ENCODE peak calls at places on chromosome 14, in four cellular contexts. D is breast epithelium, B is midbrain, L is ELF-1. R is an unnamed sample.

GRCh38 chr14:34228663-34229001 is 233.4 kb downstream of the SPTSSA start:
- DNase-seq in D (no peak), L (no peak), B (no peak), R (no peak)

GRCh38 chr14:86604546-86604945 is 1074.6 kb downstream of the FLRT2 start:
- DNase-seq in L (no peak), B (no peak), D (no peak), R (no peak)

GRCh38 chr14:104872469-104873341 is 7.6 kb downstream of the CEP170B start:
- DNase-seq in D (no peak), L (no peak), B (no peak), R (no peak)

GRCh38 chr14:92507174-92507768 is 6.3 kb upstream of the RIN3 start:
- DNase-seq in D (peak), L (no peak), B (peak), R (no peak)

GRCh38 chr14:105448706-105449111 is 25.9 kb upstream of the CRIP2 start:
- DNase-seq in D (peak), B (peak), L (peak), R (peak)

GRCh38 chr14:54174437-54174836 is 217.8 kb upstream of the BMP4 start:
- DNase-seq in B (no peak), L (no peak), D (no peak), R (no peak)

GRCh38 chr14:85878874-85879273 is 348.9 kb downstream of the FLRT2 start:
- DNase-seq in L (no peak), B (no peak), D (no peak), R (no peak)

GRCh38 chr14:93970589-93970966 is 5.8 kb downstream of the ASB2 start:
- DNase-seq in L (no peak), D (no peak), B (no peak), R (no peak)

GRCh38 chr14:95515080-95515489 is 1.4 kb downstream of the SYNE3 start:
- DNase-seq in L (peak), D (no peak), B (peak), R (peak)

GRCh38 chr14:77979666-77980351 is 179.9 kb downstream of the ADCK1 start:
- DNase-seq in L (peak), D (no peak), B (peak), R (peak)

GRCh38 chr14:78697341-78697740 is 527.2 kb downstream of the NRXN3 start:
- DNase-seq in B (no peak), L (no peak), D (no peak), R (no peak)

GRCh38 chr14:105014032-105014431 is 6.9 kb downstream of the CDCA4 start:
- DNase-seq in B (no peak), L (no peak), D (no peak), R (no peak)

GRCh38 chr14:71013551-71014192 is 106.4 kb downstream of the PCNX1 start:
- DNase-seq in L (no peak), B (no peak), D (no peak), R (no peak)

GRCh38 chr14:77910506-77910905 is 110.6 kb downstream of the ADCK1 start:
- DNase-seq in D (no peak), B (no peak), L (no peak), R (no peak)

GRCh38 chr14:73784065-73784987 is 67.3 kb upstream of the PTGR2 start:
- DNase-seq in D (peak), B (peak), L (no peak), R (no peak)

GRCh38 chr14:34538871-34539406 is 562 bp downstream of the EAPP start:
- DNase-seq in D (no peak), B (no peak), L (no peak), R (no peak)

GRCh38 chr14:89419973-89420482 is 3.0 kb upstream of the FOXN3 start:
- DNase-seq in L (peak), B (no peak), D (no peak), R (no peak)

GRCh38 chr14:58637391-58638230 is at the start of gene DACT1:
- DNase-seq in B (peak), L (peak), D (peak), R (peak)

GRCh38 chr14:67738740-67739504 is 37.2 kb downstream of the RDH12 start:
- DNase-seq in L (peak), D (peak), B (no peak), R (peak)

GRCh38 chr14:35277179-35277578 is 15.0 kb upstream of the PSMA6 start:
- DNase-seq in B (no peak), L (peak), D (no peak), R (no peak)

GRCh38 chr14:92494512-92494911 is 19.1 kb upstream of the RIN3 start:
- DNase-seq in D (no peak), B (no peak), L (no peak), R (no peak)

GRCh38 chr14:46788994-46789393 is 137.4 kb upstream of the RPL10L start:
- DNase-seq in L (no peak), D (no peak), B (no peak), R (no peak)